ENCODE peak calls at places on chromosome 16, in ten cellular contexts. One of them, this sample, is unnamed.

GRCh38 chr16:4383591-4384495 is 12.2 kb downstream of the VASN start:
- DNase-seq in stimulated activated CD4-positive, alpha-beta T cell treated with anti-CD3 and anti-CD28 coated beads, TNF-alpha, amount 100 ng/mL, for 48 hours: no peak
- DNase-seq in cardiac fibroblast: no peak
- DNase-seq in T-helper 1 cell: no peak
- DNase-seq in RCC 7860: no peak
- DNase-seq in left ventricle myocardium inferior: no peak
- DNase-seq in HAP-1: no peak
- DNase-seq in naive thymus-derived CD8-positive, alpha-beta T cell: no peak
- DNase-seq in astrocyte of the hippocampus: no peak
- DNase-seq in H54: no peak
- DNase-seq in this sample: no peak

GRCh38 chr16:4391635-4392381 is 20.2 kb downstream of the VASN start:
- DNase-seq in left ventricle myocardium inferior: no peak
- DNase-seq in stimulated activated CD4-positive, alpha-beta T cell treated with anti-CD3 and anti-CD28 coated beads, TNF-alpha, amount 100 ng/mL, for 48 hours: no peak
- DNase-seq in T-helper 1 cell: no peak
- DNase-seq in astrocyte of the hippocampus: no peak
- DNase-seq in naive thymus-derived CD8-positive, alpha-beta T cell: no peak
- DNase-seq in cardiac fibroblast: no peak
- DNase-seq in RCC 7860: no peak
- DNase-seq in H54: no peak
- DNase-seq in HAP-1: no peak
- DNase-seq in this sample: peak; percentile 17

GRCh38 chr16:1942810-1943726 is at the start of gene MSRB1:
- DNase-seq in H54: peak; percentile 98
- DNase-seq in left ventricle myocardium inferior: peak; percentile 100
- DNase-seq in HAP-1: peak; percentile 100
- DNase-seq in T-helper 1 cell: peak; percentile 100
- DNase-seq in naive thymus-derived CD8-positive, alpha-beta T cell: peak; percentile 97
- DNase-seq in RCC 7860: peak; percentile 93
- DNase-seq in stimulated activated CD4-positive, alpha-beta T cell treated with anti-CD3 and anti-CD28 coated beads, TNF-alpha, amount 100 ng/mL, for 48 hours: peak; percentile 100
- DNase-seq in cardiac fibroblast: peak; percentile 98
- DNase-seq in astrocyte of the hippocampus: peak; percentile 100
- DNase-seq in this sample: peak; percentile 100

GRCh38 chr16:24118126-24118821 is 137.9 kb upstream of the CACNG3 start:
- DNase-seq in astrocyte of the hippocampus: no peak
- DNase-seq in cardiac fibroblast: no peak
- DNase-seq in left ventricle myocardium inferior: no peak
- DNase-seq in T-helper 1 cell: no peak
- DNase-seq in HAP-1: no peak
- DNase-seq in stimulated activated CD4-positive, alpha-beta T cell treated with anti-CD3 and anti-CD28 coated beads, TNF-alpha, amount 100 ng/mL, for 48 hours: no peak
- DNase-seq in RCC 7860: no peak
- DNase-seq in naive thymus-derived CD8-positive, alpha-beta T cell: no peak
- DNase-seq in H54: no peak
- DNase-seq in this sample: no peak

GRCh38 chr16:50666658-50667496 is 14.2 kb downstream of the SNX20 start:
- DNase-seq in left ventricle myocardium inferior: no peak
- DNase-seq in astrocyte of the hippocampus: no peak
- DNase-seq in naive thymus-derived CD8-positive, alpha-beta T cell: no peak
- DNase-seq in H54: no peak
- DNase-seq in T-helper 1 cell: no peak
- DNase-seq in RCC 7860: no peak
- DNase-seq in HAP-1: no peak
- DNase-seq in cardiac fibroblast: no peak
- DNase-seq in stimulated activated CD4-positive, alpha-beta T cell treated with anti-CD3 and anti-CD28 coated beads, TNF-alpha, amount 100 ng/mL, for 48 hours: no peak
- DNase-seq in this sample: no peak

GRCh38 chr16:2752035-2752849 is at the start of gene SRRM2:
- DNase-seq in left ventricle myocardium inferior: peak; percentile 96
- DNase-seq in cardiac fibroblast: peak; percentile 97
- DNase-seq in RCC 7860: peak; percentile 86
- DNase-seq in T-helper 1 cell: peak; percentile 85
- DNase-seq in astrocyte of the hippocampus: peak; percentile 99
- DNase-seq in naive thymus-derived CD8-positive, alpha-beta T cell: peak; percentile 99
- DNase-seq in stimulated activated CD4-positive, alpha-beta T cell treated with anti-CD3 and anti-CD28 coated beads, TNF-alpha, amount 100 ng/mL, for 48 hours: peak; percentile 82
- DNase-seq in H54: peak; percentile 93
- DNase-seq in HAP-1: peak; percentile 96
- DNase-seq in this sample: peak; percentile 92

GRCh38 chr16:81718637-81719036 is 60.5 kb upstream of the PLCG2 start:
- DNase-seq in H54: no peak
- DNase-seq in cardiac fibroblast: no peak
- DNase-seq in stimulated activated CD4-positive, alpha-beta T cell treated with anti-CD3 and anti-CD28 coated beads, TNF-alpha, amount 100 ng/mL, for 48 hours: no peak
- DNase-seq in naive thymus-derived CD8-positive, alpha-beta T cell: no peak
- DNase-seq in RCC 7860: no peak
- DNase-seq in HAP-1: no peak
- DNase-seq in left ventricle myocardium inferior: peak; percentile 6
- DNase-seq in T-helper 1 cell: no peak
- DNase-seq in astrocyte of the hippocampus: no peak
- DNase-seq in this sample: no peak

GRCh38 chr16:73185737-73186136 is 137.8 kb upstream of the ZFHX3 start:
- DNase-seq in T-helper 1 cell: no peak
- DNase-seq in stimulated activated CD4-positive, alpha-beta T cell treated with anti-CD3 and anti-CD28 coated beads, TNF-alpha, amount 100 ng/mL, for 48 hours: no peak
- DNase-seq in naive thymus-derived CD8-positive, alpha-beta T cell: no peak
- DNase-seq in astrocyte of the hippocampus: no peak
- DNase-seq in cardiac fibroblast: no peak
- DNase-seq in H54: no peak
- DNase-seq in HAP-1: no peak
- DNase-seq in RCC 7860: no peak
- DNase-seq in left ventricle myocardium inferior: no peak
- DNase-seq in this sample: no peak

GRCh38 chr16:73062640-73063283 is 14.8 kb upstream of the ZFHX3 start:
- DNase-seq in T-helper 1 cell: no peak
- DNase-seq in RCC 7860: no peak
- DNase-seq in stimulated activated CD4-positive, alpha-beta T cell treated with anti-CD3 and anti-CD28 coated beads, TNF-alpha, amount 100 ng/mL, for 48 hours: no peak
- DNase-seq in naive thymus-derived CD8-positive, alpha-beta T cell: no peak
- DNase-seq in astrocyte of the hippocampus: peak; percentile 51
- DNase-seq in left ventricle myocardium inferior: no peak
- DNase-seq in H54: no peak
- DNase-seq in cardiac fibroblast: peak; percentile 47
- DNase-seq in HAP-1: peak; percentile 67
- DNase-seq in this sample: no peak

GRCh38 chr16:79632289-79632688 is 31.8 kb upstream of the MAF start:
- DNase-seq in naive thymus-derived CD8-positive, alpha-beta T cell: no peak
- DNase-seq in stimulated activated CD4-positive, alpha-beta T cell treated with anti-CD3 and anti-CD28 coated beads, TNF-alpha, amount 100 ng/mL, for 48 hours: no peak
- DNase-seq in H54: no peak
- DNase-seq in T-helper 1 cell: no peak
- DNase-seq in cardiac fibroblast: peak; percentile 3
- DNase-seq in HAP-1: no peak
- DNase-seq in left ventricle myocardium inferior: no peak
- DNase-seq in RCC 7860: peak; percentile 41
- DNase-seq in astrocyte of the hippocampus: no peak
- DNase-seq in this sample: no peak

This sample was measured in NCI-H1436.